ENCODE peak calls at places on chromosome 2, in six cellular contexts. M, A, U, J, X and W are unnamed samples.

GRCh38 chr2:226208726-226209125 is 590.9 kb downstream of the IRS1 start:
- DNase-seq in M (peak), A (no peak), U (no peak), J (no peak), X (peak), W (no peak)

GRCh38 chr2:223797811-223798721 is 39.3 kb downstream of the AP1S3 start:
- DNase-seq in M (peak), A (peak), U (peak), J (peak), X (peak), W (no peak)

GRCh38 chr2:37898448-37898847 is 26.6 kb upstream of the RMDN2 start:
- DNase-seq in M (no peak), A (no peak), U (no peak), J (no peak), X (no peak), W (no peak)

GRCh38 chr2:180311-180710 is 83.5 kb downstream of the SH3YL1 start:
- DNase-seq in M (no peak), A (no peak), U (no peak), J (no peak), X (no peak), W (no peak)

GRCh38 chr2:85216051-85216431 is 82.8 kb downstream of the TCF7L1 start:
- DNase-seq in M (peak), A (no peak), U (no peak), J (peak), X (no peak), W (no peak)

GRCh38 chr2:216169087-216169486 is 59.9 kb downstream of the XRCC5 start:
- DNase-seq in M (no peak), A (no peak), U (no peak), J (no peak), X (no peak), W (no peak)

GRCh38 chr2:60556998-60557955 is 3.8 kb upstream of the BCL11A start:
- DNase-seq in M (no peak), A (no peak), U (no peak), J (no peak), X (no peak), W (no peak)

GRCh38 chr2:241496904-241497877 is 11.2 kb downstream of the STK25 start:
- DNase-seq in M (no peak), A (no peak), U (no peak), J (no peak), X (no peak), W (no peak)

GRCh38 chr2:172103471-172104292 is 982 bp upstream of the DLX2 start:
- DNase-seq in M (peak), A (no peak), U (peak), J (peak), X (peak), W (peak)
- H3K4me3 ChIP-seq in M (no peak), A (peak), U (no peak), J (peak), X (peak), W (peak)

GRCh38 chr2:231015462-231015861 is 19.5 kb downstream of the SPATA3 start:
- DNase-seq in M (no peak), A (no peak), U (no peak), J (no peak), X (no peak), W (no peak)

GRCh38 chr2:231016576-231017249 is 20.6 kb upstream of the C2orf72 start:
- DNase-seq in M (no peak), A (peak), U (no peak), J (no peak), X (peak), W (no peak)

GRCh38 chr2:231013820-231014219 is 17.9 kb downstream of the SPATA3 start:
- DNase-seq in M (no peak), A (no peak), U (no peak), J (no peak), X (no peak), W (no peak)

GRCh38 chr2:231018184-231018583 is 19.1 kb upstream of the C2orf72 start:
- DNase-seq in M (no peak), A (no peak), U (no peak), J (no peak), X (no peak), W (no peak)

GRCh38 chr2:231017250-231017636 is 20.1 kb upstream of the C2orf72 start:
- DNase-seq in M (no peak), A (peak), U (no peak), J (no peak), X (no peak), W (no peak)
- H3K4me3 ChIP-seq in M (no peak), A (no peak), U (no peak), J (no peak), X (no peak), W (no peak)

DNA sequence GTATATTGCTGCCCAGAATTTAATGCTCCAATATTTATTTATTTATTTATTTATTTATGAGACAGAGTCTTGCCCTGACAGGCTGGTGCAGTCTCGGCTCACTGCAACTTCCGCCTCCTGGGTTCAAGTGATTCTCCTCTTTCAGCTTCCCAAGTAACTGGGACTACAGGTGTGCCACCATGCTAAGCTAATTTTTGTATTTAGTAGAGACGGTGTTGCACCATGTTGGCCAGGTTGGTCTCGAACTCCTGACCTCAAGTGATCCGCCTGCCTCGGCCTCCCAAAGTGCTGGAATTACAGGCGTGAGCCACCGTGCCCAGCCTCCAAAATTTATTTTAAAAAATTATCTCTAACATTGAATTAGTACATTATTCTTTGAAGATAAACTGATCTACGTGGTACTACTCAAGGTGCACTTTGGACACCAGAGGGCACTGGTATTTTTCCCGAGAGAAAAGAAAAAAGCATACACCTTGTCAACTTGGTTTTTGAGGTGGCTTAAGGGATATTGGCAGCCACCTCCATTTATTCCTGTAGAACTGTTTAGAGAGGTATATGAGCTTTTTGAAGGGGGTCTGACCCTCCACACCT is 1.4 kb upstream of the IDH1 start:
- DNase-seq in M (no peak), A (no peak), U (no peak), J (no peak), X (no peak), W (no peak)
- H3K4me3 ChIP-seq in M (no peak), A (no peak), U (no peak), J (no peak), X (no peak), W (no peak)

DNA sequence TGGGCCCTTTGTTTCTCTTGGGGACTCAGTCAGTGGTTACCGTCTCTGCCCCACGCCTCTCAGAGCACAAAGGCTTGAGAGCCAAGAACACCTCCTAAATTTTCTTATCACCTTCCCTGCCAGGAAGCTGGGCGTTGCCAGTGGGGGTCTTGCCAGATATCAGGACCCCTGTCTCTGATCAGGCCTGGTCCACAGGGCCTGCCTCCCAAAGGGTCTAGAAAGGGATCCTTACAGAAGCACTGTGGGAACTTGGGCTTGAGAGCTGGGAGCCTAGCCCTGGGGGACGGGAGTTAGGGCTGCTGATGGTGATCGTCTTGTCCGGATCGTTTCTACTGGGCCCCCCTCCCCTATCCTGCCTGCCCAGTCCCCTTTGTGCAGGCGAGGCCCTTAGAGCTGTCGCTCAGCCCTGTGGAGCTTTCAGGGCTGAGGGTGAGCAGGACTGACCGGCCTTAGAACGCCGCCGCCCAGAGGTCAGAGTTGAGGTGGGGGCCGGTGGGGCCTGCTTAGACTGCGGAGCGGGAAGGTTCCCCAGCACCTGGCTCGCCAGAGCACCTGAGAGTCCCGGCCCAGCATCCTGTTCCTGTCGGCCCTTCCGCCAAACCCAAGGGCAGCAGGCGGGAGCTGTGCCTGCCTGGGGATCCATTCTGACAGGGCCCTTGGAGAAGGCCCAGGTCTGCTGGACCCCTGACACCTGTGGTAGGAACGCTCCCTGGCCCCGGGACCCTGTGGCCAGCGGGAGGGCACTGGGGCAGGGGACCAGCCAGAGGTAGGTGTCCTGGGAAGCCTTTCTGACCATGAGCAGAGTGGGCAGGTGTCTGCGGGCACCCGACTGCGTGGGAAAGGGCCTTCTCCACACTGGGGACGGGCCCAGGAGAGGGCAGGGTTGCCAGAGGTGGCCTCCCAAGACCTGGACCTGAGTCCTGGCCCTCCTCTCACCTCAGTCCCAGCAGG is 956 bp downstream of the ESPNL start:
- DNase-seq in M (no peak), A (no peak), U (no peak), J (no peak), X (no peak), W (peak)
- H3K4me3 ChIP-seq in M (no peak), A (no peak), U (no peak), J (no peak), X (no peak), W (no peak)

GRCh38 chr2:178923546-178923945 is 116.3 kb upstream of the TTN start:
- DNase-seq in M (no peak), A (no peak), U (no peak), J (no peak), X (no peak), W (no peak)

GRCh38 chr2:178924817-178925216 is 117.6 kb upstream of the TTN start:
- DNase-seq in M (no peak), A (no peak), U (no peak), J (no peak), X (no peak), W (no peak)

GRCh38 chr2:178928077-178928476 is 120.9 kb upstream of the TTN start:
- DNase-seq in M (no peak), A (no peak), U (no peak), J (no peak), X (no peak), W (no peak)

DNA sequence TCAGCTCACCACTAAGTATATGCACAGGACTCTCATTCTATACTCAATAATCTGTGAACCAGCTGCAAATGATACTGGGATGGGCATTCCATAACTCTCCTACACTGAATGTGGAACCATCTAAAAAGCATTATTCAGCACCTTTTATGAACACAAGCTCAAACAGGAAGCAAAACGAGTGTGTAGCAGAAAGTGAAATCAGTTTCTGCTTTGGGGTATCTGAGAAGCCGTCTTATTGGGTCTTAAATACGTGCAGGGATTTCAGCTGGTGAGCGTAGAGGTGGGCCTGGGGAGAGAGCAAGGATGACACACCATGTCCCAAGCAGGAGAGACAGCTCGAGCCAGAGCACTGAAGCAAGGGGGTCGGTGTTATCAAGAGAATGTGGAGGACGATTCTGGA is 120.0 kb upstream of the TTN start:
- DNase-seq in M (no peak), A (no peak), U (no peak), J (no peak), X (no peak), W (no peak)
- H3K4me3 ChIP-seq in M (no peak), A (no peak), U (no peak), J (no peak), X (no peak), W (no peak)

GRCh38 chr2:202036601-202037037 is 3.0 kb downstream of the FZD7 start:
- DNase-seq in M (no peak), A (no peak), U (no peak), J (no peak), X (peak), W (no peak)
- H3K4me3 ChIP-seq in M (peak), A (peak), U (peak), J (peak), X (peak), W (peak)

DNA sequence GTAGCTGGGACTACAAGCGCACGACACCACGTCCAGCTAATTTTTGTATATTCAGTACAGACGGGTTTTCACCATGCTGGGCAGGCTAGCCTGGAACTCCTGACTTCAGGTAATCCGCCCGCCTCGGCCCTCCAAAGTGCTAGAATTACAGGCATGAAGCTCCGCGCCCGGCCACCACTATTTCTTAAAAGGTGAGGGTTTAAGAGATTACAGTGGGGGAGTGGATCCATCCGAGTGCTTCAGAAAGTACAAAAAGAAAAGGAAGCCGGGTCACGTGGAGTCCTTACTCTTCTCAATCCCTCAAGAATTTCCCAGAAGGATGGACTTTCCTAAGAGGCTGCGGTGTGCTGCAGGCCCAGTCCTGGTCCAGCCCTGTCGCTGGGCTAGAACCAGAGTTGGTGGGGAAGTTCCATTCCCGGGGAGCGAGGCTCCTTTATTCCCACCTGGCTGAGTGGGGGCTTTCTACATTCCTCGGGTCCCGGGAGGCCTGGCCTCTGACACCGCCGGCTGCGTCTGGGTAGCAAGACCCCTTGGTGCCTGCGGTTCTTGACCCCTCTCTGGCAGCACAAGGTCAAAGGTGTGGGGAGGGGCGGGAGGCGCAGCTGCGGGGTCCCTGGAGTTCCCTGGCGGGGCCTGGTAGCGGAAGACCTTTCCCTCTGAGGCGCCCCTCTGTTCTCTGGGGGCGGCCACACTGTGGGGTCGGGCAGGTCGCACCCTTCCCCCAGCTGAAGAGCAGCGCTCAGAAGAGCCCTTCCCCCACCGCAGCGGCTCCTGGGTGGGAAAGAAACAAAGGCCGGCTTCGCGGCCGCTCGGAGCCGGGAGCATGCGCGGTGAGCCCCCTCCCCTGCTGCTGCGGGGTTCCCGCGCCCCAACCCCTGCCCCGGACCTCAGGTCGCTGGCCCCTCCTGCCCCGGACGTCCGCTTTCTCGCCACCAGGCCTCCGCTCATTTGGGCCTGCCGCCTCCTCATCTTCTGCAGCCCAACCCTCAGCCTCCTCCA is 146.5 kb downstream of the ANKRD44 start:
- DNase-seq in M (no peak), A (no peak), U (no peak), J (no peak), X (no peak), W (no peak)
- H3K4me3 ChIP-seq in M (peak), A (no peak), U (peak), J (peak), X (no peak), W (peak)

GRCh38 chr2:17538844-17539554 is 1.5 kb upstream of the VSNL1 start:
- DNase-seq in M (peak), A (no peak), U (no peak), J (peak), X (peak), W (peak)

GRCh38 chr2:17539993-17540812 is at the start of gene VSNL1:
- DNase-seq in M (peak), A (no peak), U (peak), J (peak), X (peak), W (peak)

GRCh38 chr2:17540813-17541513 is 467 bp downstream of the VSNL1 start:
- DNase-seq in M (no peak), A (no peak), U (no peak), J (no peak), X (no peak), W (no peak)

GRCh38 chr2:17538022-17538843 is 2.3 kb upstream of the VSNL1 start:
- DNase-seq in M (peak), A (no peak), U (no peak), J (peak), X (peak), W (no peak)

DNA sequence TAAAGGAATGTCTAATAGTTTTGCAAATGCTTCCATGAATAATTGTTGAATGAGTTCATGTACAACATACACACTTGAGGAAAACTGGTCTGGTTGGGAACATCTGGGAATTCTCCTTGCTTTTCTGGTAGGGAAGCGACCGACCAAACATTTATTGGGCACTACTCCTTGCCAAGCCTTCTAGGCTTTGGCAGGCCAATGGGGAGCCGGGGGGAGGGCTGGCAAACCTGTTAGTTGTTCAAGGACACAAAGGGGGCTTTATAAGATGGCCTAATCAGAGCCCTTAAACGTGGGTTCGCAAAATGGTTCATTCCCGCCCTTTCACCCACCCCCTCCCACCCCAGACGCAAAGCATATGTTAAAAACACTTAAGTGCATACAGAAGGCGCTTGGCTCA is 902 bp upstream of the VSNL1 start:
- DNase-seq in M (peak), A (no peak), U (no peak), J (no peak), X (peak), W (no peak)
- H3K4me3 ChIP-seq in M (peak), A (peak), U (peak), J (peak), X (peak), W (peak)

GRCh38 chr2:9143264-9143815 is 63.3 kb upstream of the ASAP2 start:
- DNase-seq in M (no peak), A (no peak), U (no peak), J (no peak), X (no peak), W (no peak)
- H3K4me3 ChIP-seq in M (no peak), A (peak), U (no peak), J (no peak), X (peak), W (peak)